ENCODE peak calls at places on chromosome 7, in nine cellular contexts. O, R, W, D, Q, C, U, H and J are unnamed samples.
A peak's percentile ranks its signal among the peaks of the same experiment; 100 is the strongest.

GRCh38 chr7:144437370-144438191 is 34.1 kb upstream of the NOBOX start:
- DNase-seq in H (peak; percentile 72), U (peak; percentile 71), Q (peak; percentile 73), C (peak; percentile 80), D (peak; percentile 79), O (peak; percentile 72), W (peak; percentile 83), R (peak; percentile 32), J (no peak)

GRCh38 chr7:115387168-115387567 is 465.3 kb downstream of the MDFIC start:
- DNase-seq in C (no peak), H (no peak), Q (no peak), R (no peak), W (no peak), U (no peak), D (no peak), O (no peak), J (no peak)

GRCh38 chr7:4151926-4152549 is 530.1 kb upstream of the FOXK1 start:
- DNase-seq in H (no peak), C (no peak), O (no peak), R (no peak), U (no peak), Q (no peak), W (no peak), D (no peak), J (no peak)

GRCh38 chr7:36468361-36469140 is 78.9 kb downstream of the ANLN start:
- DNase-seq in Q (peak; percentile 81), D (no peak), W (peak; percentile 49), C (no peak), R (no peak), O (no peak), U (no peak), H (peak; percentile 48), J (no peak)

GRCh38 chr7:104584620-104585019 is 256.2 kb downstream of the LHFPL3 start:
- DNase-seq in D (peak; percentile 1), O (no peak), R (no peak), H (peak; percentile 18), U (no peak), W (no peak), Q (no peak), C (no peak), J (no peak)

GRCh38 chr7:38451840-38452239 is 178.4 kb upstream of the TARP start:
- DNase-seq in D (peak; percentile 32), Q (peak; percentile 50), W (peak; percentile 70), U (no peak), O (peak; percentile 29), H (peak; percentile 82), C (peak; percentile 26), R (no peak), J (no peak)

GRCh38 chr7:116597384-116597783 is 72.5 kb downstream of the CAV1 start:
- DNase-seq in O (no peak), D (no peak), U (no peak), Q (no peak), C (no peak), W (no peak), R (no peak), H (no peak), J (no peak)

GRCh38 chr7:79732535-79732934 is 279.1 kb upstream of the MAGI2 start:
- DNase-seq in O (no peak), H (no peak), Q (no peak), W (no peak), C (no peak), D (no peak), R (no peak), U (no peak), J (no peak)

GRCh38 chr7:102230593-102230992 is 56.1 kb upstream of the SH2B2 start:
- DNase-seq in Q (peak; percentile 28), C (no peak), O (no peak), W (peak; percentile 37), R (no peak), U (no peak), H (peak; percentile 73), D (no peak), J (no peak)

GRCh38 chr7:27962250-27962649 is 218.3 kb downstream of the JAZF1 start:
- DNase-seq in W (no peak), R (no peak), O (no peak), U (no peak), C (no peak), Q (no peak), H (peak; percentile 35), D (no peak), J (no peak)

GRCh38 chr7:111438369-111439289 is 123.7 kb downstream of the IMMP2L start:
- DNase-seq in C (peak; percentile 3), W (peak; percentile 71), O (no peak), R (no peak), D (peak; percentile 26), H (peak; percentile 69), U (peak; percentile 19), Q (peak; percentile 68), J (no peak)

GRCh38 chr7:151088019-151088855 is 2.0 kb downstream of the AGAP3 start:
- DNase-seq in C (no peak), Q (no peak), H (peak; percentile 41), D (no peak), W (peak; percentile 15), O (no peak), U (no peak), R (no peak), J (no peak)

GRCh38 chr7:117190104-117190503 is 132.8 kb downstream of the WNT2 start:
- DNase-seq in O (no peak), U (no peak), H (no peak), W (no peak), Q (no peak), C (no peak), R (no peak), D (no peak), J (no peak)

GRCh38 chr7:127392566-127393369 is at the start of gene ZNF800:
- DNase-seq in O (peak; percentile 95), R (peak; percentile 86), W (peak; percentile 88), U (peak; percentile 82), C (peak; percentile 90), D (peak; percentile 88), H (peak; percentile 81), Q (peak; percentile 79), J (peak; percentile 89)

GRCh38 chr7:127392182-127392565 is 334 bp downstream of the ZNF800 start:
- DNase-seq in U (peak; percentile 69), Q (peak; percentile 35), O (peak; percentile 86), H (peak; percentile 49), R (peak; percentile 65), D (peak; percentile 86), W (peak; percentile 71), C (peak; percentile 74), J (peak; percentile 68)

GRCh38 chr7:127391591-127392181 is 822 bp downstream of the ZNF800 start:
- DNase-seq in W (peak; percentile 47), Q (peak; percentile 26), O (peak; percentile 73), C (peak; percentile 40), R (peak; percentile 58), D (peak; percentile 47), H (peak; percentile 21), U (no peak), J (no peak)

GRCh38 chr7:127393370-127394058 is 1.0 kb upstream of the ZNF800 start:
- DNase-seq in O (no peak), H (no peak), D (peak; percentile 42), U (peak; percentile 12), W (peak; percentile 20), Q (no peak), R (no peak), C (no peak), J (no peak)

DNA sequence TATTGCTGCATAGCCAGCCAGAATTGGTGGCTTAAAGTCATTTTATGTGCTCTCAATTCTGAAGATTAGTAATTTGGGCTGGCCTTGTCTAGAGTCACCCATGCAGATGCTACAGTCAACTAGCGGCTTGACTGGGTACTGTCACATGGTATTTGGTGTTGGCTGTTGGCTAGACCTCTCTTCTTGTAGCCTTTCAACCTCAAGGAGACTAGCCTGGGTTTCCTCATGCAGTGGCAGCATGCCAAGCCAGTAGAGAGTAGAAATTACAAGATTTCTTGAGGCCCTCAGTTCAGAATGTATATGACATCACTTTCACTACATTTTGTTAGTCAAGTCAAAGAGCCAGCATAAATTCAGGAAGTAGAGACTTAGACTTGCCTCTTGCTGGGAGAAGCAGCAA is 3.7 kb upstream of the ZNF800 start:
- DNase-seq in H (peak; percentile 23), U (no peak), R (peak; percentile 22), C (no peak), Q (peak; percentile 4), D (peak; percentile 33), O (peak; percentile 85), W (peak; percentile 38), J (no peak)
- TF ChIP-seq CTCF in H (no peak), U (no peak), R (no peak), C (no peak), Q (peak; percentile 26), D (no peak), O (peak; percentile 23), W (peak; percentile 10), J (no peak)

DNA sequence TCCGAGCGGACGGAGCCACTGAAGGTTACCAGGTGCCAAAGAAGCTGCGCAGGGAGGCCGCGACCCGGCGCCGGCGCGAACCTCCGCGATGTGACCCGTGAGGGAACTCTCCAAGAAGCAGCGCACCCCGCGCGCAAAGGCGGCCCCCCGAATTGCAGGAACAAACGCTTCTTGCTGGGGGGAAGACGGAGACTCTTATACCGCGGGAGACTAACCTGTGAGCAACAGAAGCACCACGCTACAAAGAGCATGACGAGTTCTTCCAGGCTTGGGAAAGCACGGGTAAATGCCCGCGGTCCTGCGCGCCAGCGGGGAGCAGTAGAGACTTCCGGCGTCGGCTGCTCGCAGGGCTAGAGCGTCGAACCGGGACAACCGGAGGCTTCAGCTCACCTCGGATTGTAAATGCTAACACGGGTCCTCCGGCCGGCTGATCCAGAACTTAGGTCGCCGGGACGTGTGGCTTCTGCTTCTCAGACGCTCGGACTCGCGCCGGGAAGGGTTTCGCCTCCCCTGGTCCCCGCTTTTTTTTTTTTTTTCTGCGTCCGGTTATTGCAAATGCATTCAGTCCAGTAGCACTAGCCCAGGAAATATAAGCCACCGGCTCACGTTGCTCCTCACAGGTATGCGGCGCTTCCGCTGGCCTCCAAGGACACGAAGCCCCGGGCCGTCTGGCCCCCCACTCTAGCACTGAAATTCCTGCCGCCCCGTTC is at the start of gene COA1:
- DNase-seq in H (peak; percentile 93), U (peak; percentile 79), O (peak; percentile 95), D (peak; percentile 92), Q (peak; percentile 93), R (peak; percentile 81), W (peak; percentile 95), C (peak; percentile 92), J (peak; percentile 75)
- TF ChIP-seq CTCF in H (no peak), U (no peak), O (peak; percentile 1), D (no peak), Q (peak; percentile 20), R (no peak), W (no peak), C (peak; percentile 13), J (no peak)

GRCh38 chr7:3065724-3066143 is 22.1 kb upstream of the CARD11 start:
- DNase-seq in R (peak; percentile 65), U (peak; percentile 56), Q (peak; percentile 11), D (peak; percentile 67), O (peak; percentile 80), C (peak; percentile 31), W (peak; percentile 2), H (peak; percentile 13), J (peak; percentile 58)
- TF ChIP-seq CTCF in R (peak; percentile 61), U (peak; percentile 55), Q (peak; percentile 42), D (peak; percentile 79), O (peak; percentile 86), C (peak; percentile 52), W (peak; percentile 51), H (peak; percentile 47), J (no peak)

DNA sequence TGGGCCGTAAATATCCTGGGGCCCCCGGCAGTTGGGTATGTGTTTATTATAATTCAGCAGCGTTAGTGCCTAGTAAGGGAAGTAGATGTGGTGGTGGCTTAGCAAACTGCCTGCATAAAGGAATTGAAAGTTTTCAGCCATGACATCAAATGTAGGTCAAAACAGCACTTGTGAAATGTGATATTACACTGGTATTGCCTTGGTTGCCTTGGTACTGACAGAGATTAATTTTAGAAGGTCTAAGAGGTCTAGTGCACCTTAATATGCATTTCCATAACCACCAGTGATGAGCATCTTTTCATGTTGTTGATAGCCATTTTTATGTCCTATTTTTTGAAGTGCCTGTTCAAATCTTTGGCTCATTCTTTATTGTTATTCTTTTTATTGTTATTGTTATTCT is 50.1 kb downstream of the VWC2 start:
- DNase-seq in O (no peak), C (no peak), U (no peak), R (no peak), D (no peak), Q (no peak), W (no peak), H (no peak), J (no peak)
- TF ChIP-seq CTCF in O (no peak), C (no peak), U (no peak), R (no peak), D (no peak), Q (no peak), W (no peak), H (no peak), J (no peak)